ENCODE peak calls at places on chromosomes 2 and 18, in five cellular contexts. D, C, H, S and B are unnamed samples.

GRCh38 chr18:3529597-3529996 is 79.6 kb downstream of the TGIF1 start:
- DNase-seq in C (no peak), H (no peak), S (no peak), D (no peak), B (peak)

GRCh38 chr2:182067393-182067792 is 81.7 kb downstream of the PPP1R1C start:
- DNase-seq in H (no peak), S (no peak), D (no peak), C (no peak), B (no peak)

GRCh38 chr2:154546341-154546740 is 152.2 kb upstream of the KCNJ3 start:
- DNase-seq in D (no peak), S (no peak), H (no peak), C (no peak), B (no peak)

GRCh38 chr2:168455692-168456525 is at the start of gene CERS6:
- DNase-seq in C (peak), H (peak), S (peak), D (peak), B (peak)

GRCh38 chr2:71779306-71779855 is 326.0 kb downstream of the DYSF start:
- DNase-seq in C (no peak), D (no peak), H (no peak), S (no peak), B (no peak)

GRCh38 chr2:234245945-234246344 is 195.4 kb downstream of the SPP2 start:
- DNase-seq in D (no peak), C (no peak), S (no peak), H (no peak), B (no peak)

GRCh38 chr2:68463287-68463877 is 3.7 kb downstream of the FBXO48 start:
- DNase-seq in C (no peak), H (no peak), D (no peak), S (no peak), B (peak)

GRCh38 chr2:240887631-240888030 is 8.3 kb downstream of the MAB21L4 start:
- DNase-seq in C (no peak), H (no peak), D (no peak), S (peak), B (no peak)

GRCh38 chr2:105325389-105325963 is 4.1 kb downstream of the TGFBRAP1 start:
- DNase-seq in S (no peak), D (no peak), C (no peak), H (peak), B (no peak)

GRCh38 chr18:39604836-39605235 is 2039.2 kb upstream of the CELF4 start:
- DNase-seq in C (no peak), S (no peak), D (no peak), H (no peak), B (no peak)

GRCh38 chr2:180682871-180683270 is 297.5 kb upstream of the UBE2E3 start:
- DNase-seq in S (no peak), C (no peak), H (no peak), D (no peak), B (no peak)

GRCh38 chr2:165718811-165719210 is 75.2 kb downstream of the GALNT3 start:
- DNase-seq in S (no peak), D (no peak), C (no peak), H (no peak), B (no peak)

GRCh38 chr2:36360834-36361233 is 5.3 kb downstream of the CRIM1 start:
- DNase-seq in C (no peak), S (no peak), H (no peak), D (no peak), B (no peak)

GRCh38 chr2:119282139-119282965 is 58.7 kb downstream of the STEAP3 start:
- DNase-seq in D (no peak), H (no peak), S (no peak), C (no peak), B (no peak)

GRCh38 chr2:159432610-159433009 is 146.1 kb upstream of the WDSUB1 start:
- DNase-seq in C (no peak), D (no peak), S (no peak), H (no peak), B (no peak)

GRCh38 chr2:33372940-33373553 is 103.4 kb upstream of the RASGRP3 start:
- DNase-seq in H (no peak), D (no peak), C (no peak), S (no peak), B (peak)

GRCh38 chr18:49234984-49235383 is 225.5 kb downstream of the DYM start:
- DNase-seq in S (no peak), C (no peak), H (no peak), D (no peak), B (no peak)

GRCh38 chr2:152477347-152478092 is 142.5 kb downstream of the FMNL2 start:
- DNase-seq in D (no peak), C (no peak), S (no peak), H (no peak), B (no peak)

GRCh38 chr2:240988146-240988545 is 10.3 kb upstream of the SNED1 start:
- DNase-seq in H (no peak), D (no peak), S (peak), C (no peak), B (no peak)

GRCh38 chr2:204386668-204387067 is 158.6 kb upstream of the PARD3B start:
- DNase-seq in C (no peak), D (no peak), S (no peak), H (no peak), B (no peak)

GRCh38 chr2:54208364-54209240 is 47.4 kb downstream of the TSPYL6 start:
- DNase-seq in S (no peak), H (peak), D (no peak), C (no peak), B (no peak)

GRCh38 chr2:236273126-236273525 is 8.9 kb upstream of the ASB18 start:
- DNase-seq in D (no peak), H (no peak), S (no peak), C (no peak), B (no peak)

GRCh38 chr2:219627105-219628100 is at the start of gene SLC4A3:
- DNase-seq in D (no peak), H (no peak), C (peak), S (peak), B (no peak)

GRCh38 chr2:84986018-84986417 is 15.1 kb downstream of the KCMF1 start:
- DNase-seq in D (no peak), C (no peak), S (no peak), H (no peak), B (no peak)

GRCh38 chr2:9896216-9896615 is 52.9 kb downstream of the TAF1B start:
- DNase-seq in C (no peak), S (no peak), D (no peak), H (no peak), B (no peak)

GRCh38 chr18:70490008-70490933 is 201.4 kb downstream of the SOCS6 start:
- DNase-seq in D (peak), H (no peak), S (no peak), C (no peak), B (peak)